ENCODE peak calls at places on chromosomes 2 and 18, in ten cellular contexts. I is T1000; Q is activated CD8-positive, alpha-beta memory T cell treated with anti-CD3 and anti-CD28 coated beads, Interleukin-2, amount 10 ng/mL, durations not matched to agents 7 days and 5 days; J is suprapubic skin; T is stimulated activated naive B cell treated with anti-CD40 and anti-IgM and Interleukin-4, amounts not matched to agents 10 μg/mL and 1 μg/mL and 100 μg/mL, for 72 hours; E is GM12865; O is NCI-H226; Y is left lobe of liver; N is NCI-H345; L is activated T-helper 1 cell treated with anti-CD3 and anti-CD28 coated beads, Interleukin-2, amount 50 U/mL, for 16 hours. S is an unnamed sample.

GRCh38 chr18:62450175-62450545 is 72.7 kb upstream of the ZCCHC2 start:
- DNase-seq in I (no peak), L (no peak), J (no peak), Y (no peak), O (no peak), N (no peak), Q (no peak), E (no peak), T (no peak), S (no peak)

GRCh38 chr2:70954886-70955285 is 19.2 kb downstream of the ATP6V1B1 start:
- DNase-seq in T (no peak), N (no peak), J (no peak), O (no peak), Y (peak), Q (peak), I (no peak), L (no peak), E (no peak), S (no peak)

GRCh38 chr18:44079602-44080001 is 601.1 kb upstream of the SETBP1 start:
- DNase-seq in J (no peak), E (no peak), Y (no peak), Q (no peak), I (no peak), L (no peak), O (peak), T (no peak), N (no peak), S (no peak)

GRCh38 chr2:172931923-172932520 is 143.6 kb upstream of the MAP3K20 start:
- DNase-seq in L (peak), O (peak), N (peak), E (peak), T (peak), Q (peak), I (no peak), Y (peak), J (no peak), S (peak)

GRCh38 chr2:9656270-9656766 is 25.5 kb upstream of the YWHAQ start:
- DNase-seq in O (peak), I (peak), E (peak), N (no peak), L (peak), Q (peak), J (no peak), T (peak), Y (no peak), S (no peak)

GRCh38 chr2:235302263-235302662 is 191.6 kb upstream of the AGAP1 start:
- DNase-seq in L (no peak), I (no peak), Q (no peak), N (no peak), J (no peak), T (no peak), Y (no peak), E (no peak), O (no peak), S (no peak)

GRCh38 chr2:28955492-28955891 is 25.6 kb upstream of the TOGARAM2 start:
- DNase-seq in I (no peak), E (no peak), Y (no peak), Q (no peak), J (no peak), T (no peak), N (no peak), O (no peak), L (no peak), S (no peak)

GRCh38 chr2:112493858-112494648 is 12.1 kb downstream of the TTL start:
- DNase-seq in Y (no peak), L (no peak), J (no peak), Q (no peak), N (no peak), E (no peak), I (peak), T (no peak), O (peak), S (no peak)

GRCh38 chr2:23566236-23567142 is 181.5 kb downstream of the KLHL29 start:
- DNase-seq in T (no peak), Q (peak), N (no peak), I (no peak), E (peak), J (no peak), Y (no peak), L (no peak), O (no peak), S (no peak)

GRCh38 chr2:231361701-231362588 is 33.6 kb upstream of the B3GNT7 start:
- DNase-seq in Y (no peak), O (no peak), N (no peak), L (no peak), I (no peak), Q (peak), E (peak), T (peak), J (no peak), S (no peak)

GRCh38 chr2:171703574-171704347 is 16.5 kb downstream of the DYNC1I2 start:
- DNase-seq in O (no peak), N (peak), J (no peak), T (no peak), Y (no peak), E (peak), Q (no peak), L (no peak), I (no peak), S (no peak)

GRCh38 chr2:63866009-63866709 is 24.5 kb downstream of the UGP2 start:
- DNase-seq in J (no peak), L (no peak), N (no peak), T (no peak), Y (no peak), E (peak), I (no peak), O (no peak), Q (no peak), S (no peak)

GRCh38 chr2:147553743-147554142 is 291.1 kb upstream of the ACVR2A start:
- DNase-seq in O (no peak), L (no peak), J (no peak), E (no peak), T (no peak), Y (no peak), I (no peak), N (no peak), Q (no peak), S (no peak)

GRCh38 chr2:239348563-239349447 is 52.0 kb downstream of the HDAC4 start:
- DNase-seq in I (no peak), T (no peak), E (no peak), J (no peak), O (no peak), Q (no peak), Y (no peak), L (no peak), N (no peak), S (no peak)

GRCh38 chr2:43642363-43642762 is 5.3 kb downstream of the PLEKHH2 start:
- DNase-seq in L (no peak), Y (no peak), Q (no peak), I (no peak), E (no peak), O (no peak), T (no peak), N (no peak), J (no peak), S (no peak)

S was measured in Right ventricle myocardium superior.